ENCODE peak calls at places on chromosomes 4 and X, in seven cellular contexts. I is neural progenitor cell, G is PC-3, W is HCT116, J is mesenchymal stem cell, C is fibroblast of lung, Z is IMR-90. X is an unnamed sample.

GRCh38 chrX:38973327-38973726 is 172.1 kb downstream of the MID1IP1 start:
- DNase-seq in I (no peak), G (peak; percentile 56), W (no peak), J (peak; percentile 13), C (peak; percentile 64), Z (peak; percentile 17), X (no peak)

GRCh38 chrX:110413727-110414124 is 55.1 kb downstream of the RTL9 start:
- DNase-seq in I (no peak), G (no peak), W (no peak), J (no peak), C (no peak), Z (no peak), X (no peak)

GRCh38 chrX:27675493-27675892 is 85.3 kb downstream of the DCAF8L2 start:
- DNase-seq in I (no peak), G (peak; percentile 70), W (no peak), J (no peak), C (peak; percentile 21), Z (peak; percentile 16), X (no peak)

GRCh38 chrX:155747520-155747919 is 133.6 kb upstream of the VAMP7 start:
- DNase-seq in I (no peak), G (peak; percentile 54), W (no peak), J (no peak), C (no peak), Z (no peak), X (no peak)

GRCh38 chr4:181140037-181140603 is 1103.1 kb upstream of the TENM3 start:
- DNase-seq in I (no peak), G (no peak), W (no peak), J (no peak), C (peak; percentile 80), Z (no peak), X (no peak)

GRCh38 chrX:72545990-72546389 is 26.7 kb downstream of the HDAC8 start:
- DNase-seq in I (no peak), G (peak; percentile 25), W (no peak), J (no peak), C (no peak), Z (no peak), X (peak; percentile 13)

GRCh38 chr4:57043304-57044251 is 64.9 kb downstream of the POLR2B start:
- DNase-seq in I (no peak), G (no peak), W (no peak), J (peak; percentile 63), C (no peak), Z (peak; percentile 54), X (no peak)

GRCh38 chr4:8257854-8258253 is 11.7 kb upstream of the HTRA3 start:
- DNase-seq in I (no peak), G (no peak), W (no peak), J (no peak), C (no peak), Z (no peak), X (no peak)

GRCh38 chrX:38804481-38805293 is 3.4 kb downstream of the MID1IP1 start:
- DNase-seq in I (peak; percentile 46), G (peak; percentile 28), W (no peak), J (peak; percentile 34), C (no peak), Z (no peak), X (peak; percentile 7)

GRCh38 chrX:151754042-151754419 is 19.5 kb downstream of the CNGA2 start:
- DNase-seq in I (no peak), G (peak; percentile 59), W (peak; percentile 10), J (no peak), C (peak; percentile 4), Z (peak; percentile 8), X (no peak)

GRCh38 chr4:127055349-127055748 is 577.4 kb upstream of the INTU start:
- DNase-seq in I (no peak), G (peak; percentile 31), W (no peak), J (no peak), C (peak; percentile 84), Z (peak; percentile 70), X (no peak)

GRCh38 chrX:734411-734810 is 103.8 kb downstream of the SHOX start:
- DNase-seq in I (no peak), G (no peak), W (no peak), J (no peak), C (no peak), Z (no peak), X (no peak)

GRCh38 chr4:74311696-74312313 is 3.5 kb downstream of the EPGN start:
- DNase-seq in I (peak; percentile 68), G (peak; percentile 91), W (peak; percentile 62), J (peak; percentile 74), C (peak; percentile 78), Z (peak; percentile 62), X (peak; percentile 82)

GRCh38 chrX:18390941-18391538 is 34.4 kb upstream of the CDKL5 start:
- DNase-seq in I (peak; percentile 80), G (peak; percentile 67), W (peak; percentile 57), J (peak; percentile 58), C (peak; percentile 71), Z (peak; percentile 63), X (peak; percentile 76)

GRCh38 chrX:133544105-133544504 is 128.8 kb upstream of the GPC4 start:
- DNase-seq in I (no peak), G (peak; percentile 88), W (peak; percentile 67), J (peak; percentile 85), C (peak; percentile 62), Z (peak; percentile 7), X (peak; percentile 17)

GRCh38 chr4:20603671-20604313 is 96.5 kb upstream of the PACRGL start:
- DNase-seq in I (no peak), G (peak; percentile 80), W (no peak), J (peak; percentile 29), C (peak; percentile 73), Z (peak; percentile 83), X (no peak)

GRCh38 chr4:121177238-121178137 is 13.4 kb upstream of the TNIP3 start:
- DNase-seq in I (peak; percentile 30), G (no peak), W (no peak), J (no peak), C (no peak), Z (no peak), X (peak; percentile 77)

GRCh38 chrX:56281789-56282188 is 49.6 kb downstream of the KLF8 start:
- DNase-seq in I (peak; percentile 7), G (peak; percentile 54), W (peak; percentile 3), J (peak; percentile 8), C (peak; percentile 22), Z (peak; percentile 16), X (peak; percentile 21)

GRCh38 chr4:176545886-176546285 is 226.1 kb downstream of the SPCS3 start:
- DNase-seq in I (no peak), G (no peak), W (no peak), J (peak; percentile 80), C (peak; percentile 54), Z (peak; percentile 59), X (no peak)

GRCh38 chrX:65921363-65921762 is 118.5 kb downstream of the VSIG4 start:
- DNase-seq in I (no peak), G (no peak), W (no peak), J (no peak), C (no peak), Z (no peak), X (no peak)

GRCh38 chr4:146333187-146333894 is 119.0 kb downstream of the REELD1 start:
- DNase-seq in I (no peak), G (peak; percentile 87), W (no peak), J (peak; percentile 74), C (peak; percentile 68), Z (peak; percentile 68), X (no peak)

GRCh38 chr4:167282171-167282864 is 48.0 kb upstream of the SPOCK3 start:
- DNase-seq in I (no peak), G (peak; percentile 66), W (no peak), J (no peak), C (no peak), Z (no peak), X (no peak)

GRCh38 chr4:123744664-123745290 is 348.2 kb downstream of the SPRY1 start:
- DNase-seq in I (no peak), G (no peak), W (no peak), J (no peak), C (peak; percentile 33), Z (peak; percentile 7), X (no peak)

GRCh38 chrX:11664211-11664888 is 1.4 kb downstream of the ARHGAP6 start:
- DNase-seq in I (peak; percentile 31), G (no peak), W (no peak), J (peak; percentile 43), C (no peak), Z (no peak), X (peak; percentile 16)
- H3K4me3 ChIP-seq in I (peak overlapping the region; percentile 57), G (peak overlapping the region; percentile 66), W (no peak overlapping the region), J (peak overlapping the region; percentile 81), C (peak overlapping the region; percentile 56), Z (peak overlapping the region; percentile 44), X (peak overlapping the region; percentile 65)

GRCh38 chrX:49232525-49232924 is 615 bp downstream of the CACNA1F start:
- DNase-seq in I (no peak), G (no peak), W (no peak), J (no peak), C (no peak), Z (no peak), X (no peak)

GRCh38 chrX:49233176-49233575 is at the start of gene CACNA1F:
- DNase-seq in I (no peak), G (no peak), W (no peak), J (no peak), C (no peak), Z (no peak), X (no peak)

GRCh38 chrX:49231333-49232000 is 1.7 kb downstream of the CACNA1F start:
- DNase-seq in I (no peak), G (no peak), W (no peak), J (no peak), C (no peak), Z (no peak), X (no peak)

GRCh38 chrX:49228185-49228584 is 5.0 kb downstream of the CACNA1F start:
- DNase-seq in I (no peak), G (no peak), W (no peak), J (no peak), C (no peak), Z (no peak), X (peak; percentile 18)

DNA sequence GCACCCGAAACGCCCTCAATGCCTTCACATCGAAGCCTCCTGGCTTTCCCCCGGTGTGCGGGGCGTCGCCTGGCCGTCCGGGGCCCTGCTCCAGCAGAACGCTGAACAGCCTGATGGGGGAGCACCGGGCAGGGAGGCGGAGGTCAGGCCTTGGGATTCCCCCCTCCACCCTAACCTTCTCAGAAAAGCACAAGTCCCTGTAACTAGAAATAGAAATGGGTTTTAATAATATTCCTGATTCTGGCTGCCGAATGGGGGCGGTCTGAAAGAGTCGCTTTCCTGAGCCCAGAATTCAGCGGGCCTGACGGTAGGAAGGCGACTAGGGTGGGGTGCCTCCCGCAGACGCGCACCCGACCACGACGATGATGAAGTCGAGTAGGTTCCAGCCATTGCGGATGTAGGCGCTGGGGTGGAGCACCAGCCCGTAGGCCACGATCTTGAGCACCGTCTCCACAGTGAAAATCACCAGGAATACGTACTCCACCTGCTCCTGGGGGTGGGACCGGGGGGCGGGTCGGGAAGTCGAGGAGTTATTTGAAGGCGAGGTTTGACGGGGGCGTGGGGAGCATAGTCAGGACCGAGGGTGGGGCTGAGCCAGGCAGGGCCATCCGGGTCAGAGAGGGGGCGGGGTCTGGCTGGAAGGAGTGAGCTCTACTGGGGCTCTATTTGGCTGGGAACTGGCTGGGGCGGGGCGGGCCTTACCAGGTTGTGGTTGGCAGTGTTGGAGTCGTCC is 2.5 kb downstream of the CACNA1F start:
- DNase-seq in I (peak; percentile 72), G (no peak), W (no peak), J (no peak), C (no peak), Z (no peak), X (peak; percentile 84)
- H2AFZ ChIP-seq in I (peak overlapping the region; percentile 63), G (no peak overlapping the region), W (no peak overlapping the region), J (no peak overlapping the region), C (no peak overlapping the region), Z (peak overlapping the region; percentile 78), X (peak overlapping the region; percentile 14)

GRCh38 chrX:104288961-104289360 is 34.2 kb upstream of the ESX1 start:
- DNase-seq in I (no peak), G (no peak), W (no peak), J (no peak), C (no peak), Z (no peak), X (no peak)
- H3K27me3 ChIP-seq in I (no peaks in the 10 kb centered on the region), G (no peaks in the 10 kb centered on the region), W (no peaks in the 10 kb centered on the region), J (no peaks in the 10 kb centered on the region), C (no peaks in the 10 kb centered on the region), Z (peaks cover 24% of the 10 kb centered on the region), X (no peaks in the 10 kb centered on the region)

GRCh38 chr4:16897991-16898827 is at the start of gene LDB2:
- DNase-seq in I (peak; percentile 84), G (no peak), W (no peak), J (peak; percentile 96), C (peak; percentile 92), Z (peak; percentile 88), X (peak; percentile 86)
- H3K4me3 ChIP-seq in I (peak within 1 kb of the TSS; percentile 48), G (no peak within 1 kb of the TSS), W (no peak within 1 kb of the TSS), J (peak within 1 kb of the TSS; percentile 93), C (peak within 1 kb of the TSS; percentile 81), Z (peak within 1 kb of the TSS; percentile 88), X (peak within 1 kb of the TSS; percentile 78)